ENCODE peak calls at places on chromosomes 13 and 19, in six cellular contexts. E is fibroblast of pulmonary artery, U is epithelial cell of esophagus, D is transverse colon, V is fibroblast of lung, Q is tibial artery. M is an unnamed sample.

GRCh38 chr19:2186071-2186846 is 22.5 kb downstream of the DOT1L start:
- DNase-seq in V (peak), E (peak), U (no peak), D (peak), Q (peak), M (peak)

GRCh38 chr19:3440082-3440481 is 40.2 kb downstream of the SMIM24 start:
- DNase-seq in E (peak), D (peak), U (peak), Q (peak), V (no peak), M (no peak)

GRCh38 chr13:52980695-52981094 is 47.9 kb upstream of the OLFM4 start:
- DNase-seq in E (no peak), V (no peak), D (no peak), U (peak), Q (no peak), M (no peak)

GRCh38 chr13:29648760-29649159 is 53.3 kb upstream of the SLC7A1 start:
- DNase-seq in D (no peak), U (no peak), V (no peak), Q (no peak), E (no peak), M (no peak)

GRCh38 chr19:8530061-8530679 is 16.2 kb upstream of the ZNF414 start:
- DNase-seq in D (no peak), Q (no peak), V (no peak), U (no peak), E (no peak), M (no peak)

GRCh38 chr19:19057720-19058119 is 6.1 kb upstream of the SLC25A42 start:
- DNase-seq in D (peak), E (no peak), U (no peak), Q (no peak), V (no peak), M (no peak)

GRCh38 chr19:44943801-44944249 is 1.8 kb downstream of the APOC4 start:
- DNase-seq in V (no peak), U (no peak), E (no peak), D (peak), Q (peak), M (peak)

GRCh38 chr13:65656740-65657329 is 1573.3 kb downstream of the PCDH9 start:
- DNase-seq in V (peak), U (peak), D (no peak), E (peak), Q (no peak), M (no peak)

GRCh38 chr19:39263912-39264305 is 4.3 kb upstream of the IFNL2 start:
- DNase-seq in V (no peak), D (no peak), U (no peak), Q (no peak), E (no peak), M (peak)

GRCh38 chr13:77328819-77329132 is 1.9 kb upstream of the MYCBP2 start:
- DNase-seq in U (no peak), V (no peak), E (no peak), Q (no peak), D (no peak), M (no peak)

DNA sequence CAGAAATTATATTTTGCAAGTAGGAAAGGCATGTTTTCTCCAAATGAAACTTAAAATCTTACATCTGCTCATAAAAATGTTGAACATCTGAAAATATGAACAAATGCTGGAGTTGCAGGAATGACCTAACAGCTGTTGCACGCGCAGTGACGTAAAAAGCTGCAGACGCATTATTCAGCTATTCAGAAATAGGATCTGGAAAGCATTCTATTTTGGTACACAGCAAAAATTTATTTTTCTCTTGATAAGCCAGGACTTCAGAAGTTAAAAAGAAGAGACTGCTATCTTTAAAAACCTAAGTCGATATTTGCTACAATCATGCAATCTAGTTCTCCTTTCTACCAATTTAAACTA is 36.9 kb upstream of the STARD13 start:
- DNase-seq in E (peak), V (peak), U (no peak), Q (peak), D (peak), M (no peak)
- H3K4me3 ChIP-seq in E (peak), V (peak), U (no peak), Q (peak), D (no peak), M (no peak)

DNA sequence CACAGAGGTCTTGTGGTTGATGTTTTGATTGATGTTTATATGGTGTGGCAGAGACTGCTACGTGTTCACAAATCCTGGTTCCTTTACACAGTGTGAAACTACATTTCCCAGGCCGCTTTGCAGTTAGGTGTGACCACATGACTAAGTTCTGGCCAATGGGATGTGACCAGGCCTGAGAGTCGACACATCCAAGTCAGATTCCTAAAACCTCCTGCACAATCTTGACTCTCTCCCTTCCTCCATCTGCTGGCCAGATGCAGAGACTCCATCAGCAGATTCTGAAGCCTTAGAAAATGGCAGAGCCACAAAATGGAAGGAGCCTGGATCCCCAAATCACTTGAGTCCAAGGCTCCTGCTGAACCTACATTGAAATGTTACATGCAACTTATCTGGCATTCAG is 12.6 kb downstream of the CD37 start:
- DNase-seq in V (peak), D (no peak), U (peak), E (peak), Q (no peak), M (no peak)
- TF ChIP-seq CTCF in V (peak), D (no peak), U (peak), E (peak), Q (no peak), M (no peak)

GRCh38 chr19:35543280-35544109 is 1.9 kb upstream of the TMEM147 start:
- DNase-seq in Q (no peak), E (no peak), U (no peak), V (no peak), D (no peak), M (peak)

GRCh38 chr19:35544110-35544802 is 1.2 kb upstream of the TMEM147 start:
- DNase-seq in V (no peak), D (no peak), Q (no peak), U (no peak), E (no peak), M (peak)

GRCh38 chr19:35540356-35540927 is 5.0 kb upstream of the TMEM147 start:
- DNase-seq in E (no peak), Q (no peak), V (no peak), U (no peak), D (no peak), M (no peak)

GRCh38 chr19:35539850-35540249 is 5.6 kb upstream of the TMEM147 start:
- DNase-seq in D (no peak), E (no peak), U (no peak), V (no peak), Q (no peak), M (no peak)

DNA sequence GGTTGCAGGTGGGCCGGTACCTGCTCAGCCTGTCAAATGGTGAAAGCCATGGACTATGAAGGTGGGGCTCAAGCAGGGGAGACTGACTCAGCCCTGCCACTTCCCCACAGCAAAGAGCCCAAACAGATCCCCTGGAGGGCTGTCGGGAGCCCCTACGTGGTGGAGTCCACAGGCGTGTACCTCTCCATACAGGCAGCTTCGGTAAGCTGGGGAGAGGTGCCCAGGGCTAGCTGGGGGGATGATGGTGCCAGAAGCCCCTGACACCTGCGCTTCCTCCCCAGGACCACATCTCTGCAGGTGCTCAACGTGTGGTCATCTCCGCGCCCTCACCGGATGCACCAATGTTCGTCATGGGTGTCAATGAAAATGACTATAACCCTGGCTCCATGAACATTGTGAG is 3.2 kb upstream of the TMEM147 start:
- DNase-seq in U (no peak), D (no peak), E (no peak), V (no peak), Q (no peak), M (no peak)
- H3K4me3 ChIP-seq in U (no peak), D (no peak), E (no peak), V (no peak), Q (no peak), M (no peak)

GRCh38 chr19:23160766-23161165 is 43.9 kb downstream of the ZNF730 start:
- DNase-seq in E (no peak), U (no peak), V (no peak), D (no peak), Q (no peak), M (no peak)
- TF ChIP-seq CTCF in E (no peak), U (no peak), V (no peak), D (no peak), Q (no peak), M (no peak)

GRCh38 chr13:99980201-99981114 is 1.1 kb upstream of the ZIC2 start:
- DNase-seq in E (peak), U (peak), D (peak), V (peak), Q (peak), M (no peak)
- H3K4me3 ChIP-seq in E (peak), U (peak), D (peak), V (peak), Q (peak), M (no peak)

GRCh38 chr19:49662011-49662410 is 3.6 kb downstream of the IRF3 start:
- DNase-seq in Q (no peak), E (no peak), V (no peak), D (no peak), U (no peak), M (no peak)

GRCh38 chr19:49663224-49663623 is 2.4 kb downstream of the IRF3 start:
- DNase-seq in Q (no peak), E (no peak), D (no peak), V (no peak), U (no peak), M (no peak)

GRCh38 chr19:49665301-49666119 is at the start of the genes BCL2L12 and IRF3:
- DNase-seq in V (peak), Q (peak), E (peak), D (peak), U (peak), M (peak)

GRCh38 chr19:49666120-49666444 is 349 bp downstream of the BCL2L12 start:
- DNase-seq in D (no peak), E (no peak), V (no peak), U (no peak), Q (no peak), M (no peak)

DNA sequence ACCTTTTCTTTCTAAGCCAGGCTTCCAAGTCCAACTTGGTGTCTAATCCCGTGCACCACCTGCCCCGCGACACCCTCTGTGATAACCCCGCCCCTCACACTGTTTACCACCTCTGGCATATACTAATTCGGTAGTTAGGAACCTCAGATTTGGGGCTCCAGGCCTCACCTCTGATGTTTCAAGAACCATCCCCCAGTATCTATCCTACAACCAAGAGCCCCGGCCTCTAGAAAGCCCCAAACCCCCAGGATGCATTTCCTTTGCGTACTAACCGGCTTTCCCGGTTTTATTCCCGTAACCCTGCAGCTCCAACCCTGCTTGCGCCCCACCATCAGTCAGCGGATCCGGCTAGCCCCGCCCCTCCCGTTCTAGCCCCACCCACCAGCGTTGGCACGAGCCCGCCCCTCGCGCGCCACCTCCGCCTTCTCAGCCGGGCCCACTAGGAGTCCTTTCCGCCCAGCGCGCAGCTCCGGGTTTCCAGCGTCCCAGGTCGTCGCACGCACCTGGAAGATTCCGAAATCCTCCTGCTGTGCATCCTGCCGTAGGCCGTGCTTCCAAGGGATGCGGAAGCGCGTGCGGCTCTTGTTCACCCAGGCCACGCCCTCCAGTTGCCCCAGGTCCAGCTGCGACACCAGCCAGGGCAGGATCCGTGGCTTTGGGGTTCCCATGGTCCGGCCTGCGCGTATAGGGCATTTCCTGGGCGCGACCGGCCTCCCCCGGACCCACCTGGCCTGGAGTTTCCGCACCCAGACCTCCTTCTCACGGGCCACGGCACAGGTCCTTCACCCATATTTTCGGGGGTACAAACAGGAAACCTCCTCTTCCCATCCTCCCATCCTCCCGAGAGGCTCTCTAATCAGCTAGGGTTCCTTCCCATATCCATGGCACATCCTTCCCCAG is 1.2 kb downstream of the IRF3 start:
- DNase-seq in U (peak), V (peak), E (peak), D (peak), Q (peak), M (peak)
- TF ChIP-seq CTCF in U (peak), V (no peak), E (no peak), D (peak), Q (peak), M (no peak)

M was measured in lower leg skin.